ENCODE peak calls at places on chromosome 18, in eight cellular contexts. H is Calu3; B is left lobe of liver; T is bronchial epithelial cell; J is neural crest cell; E is stimulated activated CD4-positive, alpha-beta T cell treated with anti-CD3 and anti-CD28 coated beads, Interleukin-12 subunit alpha, Interleukin-12 subunit beta, amount 100 ng/mL, for 4 hours; Q is CD8-positive, alpha-beta memory T cell; F is central memory CD4-positive, alpha-beta T cell. U is an unnamed sample.

GRCh38 chr18:77055429-77056310 is 76.9 kb downstream of the MBP start:
- DNase-seq in H (no peak), B (no peak), T (no peak), J (no peak), E (no peak), Q (no peak), F (no peak), U (no peak)

GRCh38 chr18:10841203-10841602 is 308.2 kb downstream of the PIEZO2 start:
- DNase-seq in H (no peak), B (no peak), T (no peak), J (no peak), E (no peak), Q (no peak), F (no peak), U (no peak)

GRCh38 chr18:6413554-6414117 is 1.1 kb downstream of the L3MBTL4 start:
- DNase-seq in H (no peak), B (no peak), T (no peak), J (no peak), E (no peak), Q (no peak), F (no peak), U (no peak)

GRCh38 chr18:63336366-63337099 is 17.0 kb upstream of the BCL2 start:
- DNase-seq in H (peak; percentile 35), B (no peak), T (peak; percentile 96), J (no peak), E (no peak), Q (no peak), F (no peak), U (no peak)

GRCh38 chr18:8435376-8435775 is 173.9 kb upstream of the RAB12 start:
- DNase-seq in H (no peak), B (peak; percentile 19), T (no peak), J (no peak), E (no peak), Q (no peak), F (no peak), U (no peak)

GRCh38 chr18:23871410-23871809 is 143.1 kb upstream of the TTC39C start:
- DNase-seq in H (peak; percentile 52), B (no peak), T (peak; percentile 91), J (no peak), E (peak; percentile 30), Q (peak; percentile 83), F (peak; percentile 80), U (no peak)

GRCh38 chr18:79926715-79927596 is 24.5 kb downstream of the SLC66A2 start:
- DNase-seq in H (no peak), B (peak; percentile 38), T (no peak), J (no peak), E (no peak), Q (no peak), F (no peak), U (no peak)

GRCh38 chr18:8791171-8791651 is 85.9 kb downstream of the MTCL1 start:
- DNase-seq in H (no peak), B (no peak), T (peak; percentile 14), J (no peak), E (no peak), Q (no peak), F (no peak), U (no peak)

GRCh38 chr18:63951302-63951705 is 2.2 kb downstream of the HMSD start:
- DNase-seq in H (no peak), B (no peak), T (peak; percentile 38), J (no peak), E (no peak), Q (no peak), F (no peak), U (no peak)

GRCh38 chr18:50814387-50814786 is 5.4 kb downstream of the MRO start:
- DNase-seq in H (no peak), B (no peak), T (no peak), J (no peak), E (no peak), Q (no peak), F (no peak), U (no peak)

GRCh38 chr18:6057604-6058003 is 162.3 kb upstream of the TMEM200C start:
- DNase-seq in H (no peak), B (no peak), T (no peak), J (no peak), E (no peak), Q (no peak), F (no peak), U (no peak)

GRCh38 chr18:76441668-76442412 is 53.2 kb downstream of the ZNF516 start:
- DNase-seq in H (no peak), B (no peak), T (no peak), J (no peak), E (no peak), Q (no peak), F (no peak), U (no peak)

GRCh38 chr18:24019641-24020331 is 5.2 kb downstream of the TTC39C start:
- DNase-seq in H (no peak), B (no peak), T (no peak), J (no peak), E (no peak), Q (peak; percentile 73), F (peak; percentile 80), U (no peak)

GRCh38 chr18:47507651-47508050 is 256.2 kb upstream of the SKOR2 start:
- DNase-seq in H (no peak), B (no peak), T (no peak), J (no peak), E (no peak), Q (no peak), F (no peak), U (no peak)

GRCh38 chr18:68779169-68779568 is 18.7 kb upstream of the CCDC102B start:
- DNase-seq in H (no peak), B (no peak), T (peak; percentile 70), J (no peak), E (no peak), Q (no peak), F (no peak), U (no peak)

GRCh38 chr18:40883271-40883670 is 1071.8 kb upstream of the PIK3C3 start:
- DNase-seq in H (no peak), B (no peak), T (no peak), J (no peak), E (no peak), Q (no peak), F (no peak), U (no peak)

GRCh38 chr18:58045265-58046086 is 1.4 kb downstream of the NEDD4L start:
- DNase-seq in H (peak; percentile 80), B (peak; percentile 71), T (peak; percentile 77), J (peak; percentile 31), E (peak; percentile 29), Q (peak; percentile 5), F (peak; percentile 10), U (peak; percentile 60)

GRCh38 chr18:10475633-10476388 is 21.4 kb downstream of the APCDD1 start:
- DNase-seq in H (no peak), B (no peak), T (no peak), J (no peak), E (no peak), Q (no peak), F (no peak), U (no peak)

GRCh38 chr18:70044626-70045025 is 97.0 kb upstream of the CD226 start:
- DNase-seq in H (no peak), B (no peak), T (peak; percentile 100), J (no peak), E (no peak), Q (no peak), F (no peak), U (no peak)